ENCODE peak calls at places on chromosomes 12 and 14, in four cellular contexts. W is HepG2, C is endodermal cell, Q is cardiac muscle cell. I is an unnamed sample. For H3K4me1, the result is how much of the 10 kb centered on the place peaks cover.

GRCh38 chr14:51066576-51066975 is 28.3 kb downstream of the TRIM9 start:
- DNase-seq in W (no peak), C (no peak), Q (no peak), I (no peak)

GRCh38 chr12:6605425-6606330 is 1.5 kb downstream of the CHD4 start:
- DNase-seq in W (no peak), C (peak), Q (peak), I (no peak)

GRCh38 chr14:21098892-21099595 is 589 bp upstream of the ZNF219 start:
- DNase-seq in W (no peak), C (peak), Q (no peak), I (no peak)

GRCh38 chr14:105248368-105249174 is at the start of gene BTBD6:
- DNase-seq in W (no peak), C (peak), Q (peak), I (peak)

GRCh38 chr12:108838194-108839010 is 19.0 kb downstream of the SSH1 start:
- DNase-seq in W (peak), C (peak), Q (peak), I (peak)

GRCh38 chr12:31965090-31965489 is 5.9 kb downstream of the RESF1 start:
- DNase-seq in W (no peak), C (peak), Q (no peak), I (no peak)

GRCh38 chr12:67415473-67415872 is 146.3 kb downstream of the CAND1 start:
- DNase-seq in W (peak), C (peak), Q (peak), I (no peak)

GRCh38 chr12:6039894-6040601 is 84.4 kb downstream of the VWF start:
- DNase-seq in W (peak), C (peak), Q (peak), I (peak)

GRCh38 chr12:41531147-41531829 is 343.2 kb downstream of the PDZRN4 start:
- DNase-seq in W (no peak), C (no peak), Q (peak), I (no peak)

DNA sequence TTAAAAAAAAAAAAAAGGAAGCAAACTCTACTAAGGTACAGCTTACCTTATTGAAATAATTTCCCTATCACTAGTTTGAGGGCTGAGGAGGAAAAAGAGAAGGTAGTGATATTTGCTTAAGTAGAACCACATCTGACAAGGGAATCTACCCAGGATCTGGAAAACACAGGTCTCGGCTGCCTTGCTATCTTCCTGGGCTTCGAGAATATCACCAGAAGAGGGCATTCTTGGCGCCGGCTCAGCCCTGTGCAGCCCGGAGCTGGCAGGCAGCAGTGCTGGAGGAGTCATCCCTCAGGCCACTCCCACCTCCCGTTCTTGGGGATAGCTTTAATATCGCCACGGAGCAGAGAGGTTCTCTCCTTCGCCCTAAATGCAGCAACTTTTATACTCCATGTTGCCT is 1181.2 kb downstream of the VRK1 start:
- DNase-seq in W (no peak), C (peak), Q (no peak), I (peak)
- H3K27ac ChIP-seq in W (no peak), C (no peak), Q (no peak), I (no peak)

GRCh38 chr12:66319266-66319954 is 17.1 kb downstream of the HELB start:
- DNase-seq in W (no peak), C (no peak), Q (no peak), I (no peak)
- H3K4me1 ChIP-seq in W (under half), C (under half), Q (under half), I (under half)

GRCh38 chr12:53328043-53328435 is 6.6 kb upstream of the AAAS start:
- DNase-seq in W (peak), C (peak), Q (no peak), I (no peak)
- TF ChIP-seq CTCF in W (peak), C (peak), Q (no peak), I (no peak)

GRCh38 chr12:26830783-26831601 is 2.0 kb downstream of the ITPR2 start:
- DNase-seq in W (no peak), C (peak), Q (no peak), I (no peak)
- H3K27ac ChIP-seq in W (peak), C (no peak), Q (no peak), I (no peak)

GRCh38 chr12:52436000-52436827 is 2.0 kb upstream of the KRT75 start:
- DNase-seq in W (no peak), C (peak), Q (peak), I (no peak)
- H3K4me1 ChIP-seq in W (under half), C (under half), Q (under half), I (under half)

GRCh38 chr14:71583705-71584104 is 348.5 kb upstream of the RGS6 start:
- DNase-seq in W (no peak), C (no peak), Q (no peak), I (no peak)

GRCh38 chr14:71579331-71579730 is 352.9 kb upstream of the RGS6 start:
- DNase-seq in W (no peak), C (no peak), Q (peak), I (no peak)

GRCh38 chr14:71583246-71583645 is 349.0 kb upstream of the RGS6 start:
- DNase-seq in W (no peak), C (no peak), Q (no peak), I (no peak)

GRCh38 chr14:71586131-71586893 is 345.9 kb upstream of the RGS6 start:
- DNase-seq in W (no peak), C (no peak), Q (peak), I (no peak)

DNA sequence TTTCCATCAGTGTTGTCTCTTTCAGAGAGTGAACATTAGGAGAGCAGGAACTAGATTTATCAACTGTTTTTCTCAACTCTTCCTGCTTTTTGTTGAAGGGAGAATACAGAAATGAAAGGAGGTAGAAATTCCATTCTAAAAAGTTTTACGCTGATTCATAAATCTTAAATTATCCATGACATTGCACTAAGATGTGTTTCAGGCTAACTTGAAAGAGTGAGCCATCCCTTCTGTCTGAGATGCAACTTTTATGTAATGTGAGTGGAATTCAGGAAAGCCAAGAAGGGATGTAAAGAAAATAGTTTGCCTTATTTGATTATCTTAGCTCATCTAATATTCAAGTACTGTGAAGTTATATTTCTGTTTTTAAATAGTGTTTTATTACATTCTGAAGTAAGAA is 349.5 kb upstream of the RGS6 start:
- DNase-seq in W (no peak), C (no peak), Q (peak), I (no peak)
- TF ChIP-seq CTCF in W (no peak), C (no peak), Q (no peak), I (no peak)

GRCh38 chr12:119864591-119864990 is 12.5 kb downstream of the CIT start:
- DNase-seq in W (no peak), C (peak), Q (no peak), I (no peak)
- H3K27ac ChIP-seq in W (no peak), C (no peak), Q (no peak), I (no peak)